ENCODE peak calls at places on chromosomes 13 and 19, in eight cellular contexts. D is GM23248; X is amniotic stem cell; P is stimulated activated CD8-positive, alpha-beta memory T cell treated with anti-CD3 and anti-CD28 coated beads, Interleukin-4, amount 100 ng/mL, for 1 hour; H is psoas muscle; O is sigmoid colon; F is body of pancreas; Q is NCI-H1694 treated with DMSO at 0.1 percent for 48 hours. Y is an unnamed sample.

GRCh38 chr13:112796190-112796915 is 106.5 kb downstream of the ATP11A start:
- DNase-seq in F (no peak), H (no peak), X (no peak), Q (no peak), D (no peak), P (no peak), O (no peak), Y (no peak)

GRCh38 chr19:48674921-48675824 is 2.4 kb upstream of the NTN5 start:
- DNase-seq in F (peak), H (peak), Q (peak), P (peak), O (peak), X (peak), D (peak), Y (peak)

GRCh38 chr19:18833849-18834643 is 2.3 kb downstream of the UPF1 start:
- DNase-seq in X (no peak), D (peak), H (no peak), P (no peak), O (no peak), Q (no peak), F (peak), Y (no peak)

GRCh38 chr13:72255908-72256307 is 388.9 kb upstream of the DACH1 start:
- DNase-seq in F (peak), P (no peak), Q (peak), O (no peak), D (no peak), X (no peak), H (no peak), Y (no peak)

GRCh38 chr19:15315101-15315500 is 17.2 kb downstream of the BRD4 start:
- DNase-seq in H (no peak), X (no peak), P (no peak), D (no peak), O (no peak), F (no peak), Q (no peak), Y (no peak)

GRCh38 chr13:29849731-29850212 is 645 bp downstream of the UBL3 start:
- DNase-seq in P (peak), D (peak), O (peak), H (peak), F (peak), X (peak), Q (no peak), Y (peak)

GRCh38 chr19:35462476-35462953 is 14.5 kb downstream of the FFAR2 start:
- DNase-seq in F (no peak), O (no peak), H (no peak), X (no peak), D (no peak), Q (no peak), P (peak), Y (no peak)

GRCh38 chr13:104477256-104477655 is 1411.0 kb upstream of the SLC10A2 start:
- DNase-seq in P (no peak), H (no peak), D (no peak), F (no peak), X (no peak), O (no peak), Q (no peak), Y (no peak)

GRCh38 chr19:12237143-12237839 is 57.4 kb downstream of the ZNF44 start:
- DNase-seq in P (no peak), F (no peak), O (no peak), H (no peak), Q (no peak), D (no peak), X (no peak), Y (no peak)

GRCh38 chr19:17648097-17648660 is 40.0 kb downstream of the UNC13A start:
- DNase-seq in D (no peak), P (no peak), O (no peak), F (no peak), H (peak), X (no peak), Q (no peak), Y (no peak)